ENCODE peak calls at places on chromosomes 5 and 9, in ten cellular contexts. D is ascending aorta; Z is H7; G is heart left ventricle; Q is neuronal stem cell; K is GM23338; P is cardiac fibroblast; M is GM23248; N is CD8-positive, alpha-beta T cell; B is upper lobe of right lung. F is an unnamed sample.

GRCh38 chr9:85897853-85898252 is 43.1 kb upstream of the NAA35 start:
- DNase-seq in M (no peak), G (no peak), P (no peak), K (no peak), B (no peak), Q (no peak), Z (no peak), N (no peak), D (no peak), F (no peak)

GRCh38 chr9:106920701-106921283 is 57.8 kb downstream of the ZNF462 start:
- DNase-seq in D (no peak), N (no peak), Q (peak), K (no peak), M (peak), B (no peak), G (no peak), P (peak), Z (no peak), F (no peak)

GRCh38 chr9:94804917-94805544 is 78.5 kb downstream of the AOPEP start:
- DNase-seq in P (no peak), D (no peak), K (no peak), Z (no peak), M (no peak), G (no peak), B (no peak), N (no peak), Q (no peak), F (no peak)

GRCh38 chr9:91101598-91102168 is 260.0 kb downstream of the AUH start:
- DNase-seq in D (no peak), N (peak), B (no peak), P (no peak), Q (no peak), G (no peak), Z (peak), K (peak), M (no peak), F (no peak)

GRCh38 chr5:107153304-107153703 is 517.4 kb downstream of the EFNA5 start:
- DNase-seq in M (no peak), D (no peak), K (no peak), P (no peak), B (no peak), G (no peak), Z (no peak), Q (no peak), N (no peak), F (no peak)

GRCh38 chr5:74433255-74434123 is 207.0 kb downstream of the ENC1 start:
- DNase-seq in Q (no peak), Z (peak), P (peak), G (no peak), D (no peak), K (peak), M (peak), N (no peak), B (no peak), F (no peak)

GRCh38 chr5:143641549-143641955 is 170.4 kb upstream of the HMHB1 start:
- DNase-seq in D (no peak), M (no peak), K (no peak), Z (no peak), Q (no peak), P (no peak), N (no peak), B (no peak), G (no peak), F (no peak)

GRCh38 chr5:21739096-21739495 is 1114.0 kb downstream of the CDH12 start:
- DNase-seq in Q (no peak), Z (no peak), K (no peak), M (no peak), B (no peak), D (no peak), P (no peak), N (no peak), G (no peak), F (no peak)

GRCh38 chr5:79062431-79062830 is 7.0 kb downstream of the DMGDH start:
- DNase-seq in K (no peak), P (no peak), D (no peak), Z (no peak), B (no peak), M (no peak), G (no peak), N (no peak), Q (no peak), F (no peak)

GRCh38 chr9:19231126-19232035 is 888 bp downstream of the DENND4C start:
- DNase-seq in M (peak), D (no peak), K (peak), N (peak), B (no peak), P (no peak), G (no peak), Z (peak), Q (peak), F (no peak)

GRCh38 chr5:62718368-62718767 is 139.7 kb downstream of the LRRC70 start:
- DNase-seq in Q (no peak), D (no peak), B (no peak), K (peak), P (peak), M (no peak), N (no peak), G (no peak), Z (peak), F (no peak)

GRCh38 chr5:151570512-151571269 is 20.4 kb downstream of the FAT2 start:
- DNase-seq in Z (peak), D (no peak), K (peak), P (no peak), Q (no peak), M (no peak), N (no peak), B (no peak), G (no peak), F (no peak)

GRCh38 chr9:136722969-136723356 is 10.6 kb downstream of the DIPK1B start:
- DNase-seq in Q (no peak), M (no peak), G (no peak), Z (no peak), P (no peak), K (no peak), D (no peak), B (no peak), N (no peak), F (no peak)

GRCh38 chr5:74543162-74543995 is 97.1 kb downstream of the ENC1 start:
- DNase-seq in Q (peak), D (no peak), M (peak), B (no peak), P (peak), K (peak), Z (peak), N (no peak), G (no peak), F (peak)

GRCh38 chr9:79362100-79363081 is 209.4 kb upstream of the TLE4 start:
- DNase-seq in M (no peak), B (no peak), N (no peak), P (no peak), D (no peak), Q (no peak), Z (peak), G (no peak), K (peak), F (no peak)

GRCh38 chr9:74570879-74571512 is 73.9 kb downstream of the RORB start:
- DNase-seq in K (peak), D (no peak), G (no peak), Q (peak), B (no peak), Z (no peak), M (peak), P (peak), N (no peak), F (peak)

GRCh38 chr5:34044950-34045525 is 2.0 kb upstream of the C1QTNF3 start:
- DNase-seq in G (no peak), Z (no peak), P (no peak), B (no peak), D (no peak), Q (no peak), K (no peak), N (no peak), M (peak), F (no peak)

GRCh38 chr9:118644066-118644465 is 725.2 kb downstream of the BRINP1 start:
- DNase-seq in G (no peak), Z (no peak), Q (no peak), P (no peak), N (no peak), B (no peak), M (no peak), K (no peak), D (no peak), F (no peak)

GRCh38 chr9:118647331-118647730 is 721.9 kb downstream of the BRINP1 start:
- DNase-seq in G (no peak), B (no peak), D (no peak), N (no peak), M (no peak), K (no peak), Z (no peak), P (no peak), Q (no peak), F (no peak)

GRCh38 chr9:118637681-118638080 is 731.6 kb downstream of the BRINP1 start:
- DNase-seq in M (no peak), Z (no peak), G (no peak), N (no peak), B (no peak), D (no peak), P (no peak), Q (no peak), K (no peak), F (no peak)

GRCh38 chr9:118640836-118641557 is 728.2 kb downstream of the BRINP1 start:
- DNase-seq in D (no peak), N (no peak), M (peak), K (no peak), Z (no peak), G (no peak), Q (no peak), B (no peak), P (no peak), F (no peak)

GRCh38 chr9:118643118-118643517 is 726.1 kb downstream of the BRINP1 start:
- DNase-seq in N (no peak), Z (peak), M (peak), G (no peak), D (no peak), P (no peak), Q (peak), K (peak), B (peak), F (peak)
- H3K4me3 ChIP-seq in N (no peak), Z (no peak), M (no peak), G (no peak), D (no peak), P (no peak), Q (no peak), K (no peak), B (no peak), F (no peak)

DNA sequence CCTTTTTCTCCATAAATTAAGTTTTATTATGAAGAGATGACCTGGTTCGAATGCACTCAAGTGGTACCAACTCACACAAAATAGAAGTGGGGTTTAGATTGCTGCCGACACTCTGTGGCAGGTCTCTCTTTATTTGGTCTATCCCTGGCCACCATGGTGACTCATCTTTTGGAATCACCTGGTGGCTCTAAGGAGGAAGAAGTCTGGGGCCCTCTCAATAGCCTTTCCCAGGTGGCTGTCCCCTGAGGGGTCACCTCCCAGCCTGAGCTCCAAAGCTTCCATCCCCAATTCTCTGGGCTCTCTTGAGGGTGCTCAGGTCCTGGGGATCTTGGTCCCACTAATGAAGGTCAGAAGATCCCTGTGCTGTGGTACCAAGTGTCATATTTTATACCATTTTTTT is 136.8 kb downstream of the MVB12B start:
- DNase-seq in K (no peak), M (no peak), P (no peak), Q (no peak), B (peak), G (no peak), D (no peak), Z (no peak), N (no peak), F (no peak)
- H3K4me3 ChIP-seq in K (no peak), M (no peak), P (no peak), Q (no peak), B (no peak), G (no peak), D (no peak), Z (no peak), N (no peak), F (no peak)

DNA sequence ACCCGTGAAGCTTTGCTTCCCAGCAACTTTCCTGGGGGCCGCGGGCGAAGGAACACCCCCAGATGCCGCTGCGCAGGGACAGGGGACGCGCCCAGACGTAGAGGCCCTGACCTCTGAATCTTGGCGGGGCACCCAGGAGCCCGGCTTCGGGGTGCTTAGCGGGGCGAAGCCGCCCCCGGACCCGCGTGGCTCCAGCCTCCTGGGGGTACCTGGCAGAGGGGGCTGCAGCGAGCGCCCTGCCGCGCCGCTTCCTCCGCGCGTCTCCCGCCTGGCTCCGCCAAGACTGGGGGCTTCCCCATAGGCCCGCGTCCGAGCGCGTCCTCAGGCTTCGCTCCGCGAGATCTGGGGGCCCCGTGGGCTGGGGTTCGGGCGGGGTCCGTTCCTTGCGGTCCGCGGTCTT is 23.0 kb upstream of the ZNF782 start:
- DNase-seq in B (no peak), G (no peak), Q (no peak), Z (peak), N (no peak), K (peak), P (no peak), M (no peak), D (no peak), F (no peak)
- H3K4me3 ChIP-seq in B (no peak), G (no peak), Q (no peak), Z (peak), N (no peak), K (peak), P (no peak), M (no peak), D (no peak), F (peak)

GRCh38 chr5:141412853-141413539 is at the start of gene PCDHGA10:
- DNase-seq in M (peak), Q (peak), N (peak), B (no peak), Z (peak), G (no peak), P (peak), K (peak), D (no peak), F (no peak)
- H3K4me3 ChIP-seq in M (peak), Q (peak), N (peak), B (peak), Z (peak), G (peak), P (peak), K (peak), D (peak), F (peak)

DNA sequence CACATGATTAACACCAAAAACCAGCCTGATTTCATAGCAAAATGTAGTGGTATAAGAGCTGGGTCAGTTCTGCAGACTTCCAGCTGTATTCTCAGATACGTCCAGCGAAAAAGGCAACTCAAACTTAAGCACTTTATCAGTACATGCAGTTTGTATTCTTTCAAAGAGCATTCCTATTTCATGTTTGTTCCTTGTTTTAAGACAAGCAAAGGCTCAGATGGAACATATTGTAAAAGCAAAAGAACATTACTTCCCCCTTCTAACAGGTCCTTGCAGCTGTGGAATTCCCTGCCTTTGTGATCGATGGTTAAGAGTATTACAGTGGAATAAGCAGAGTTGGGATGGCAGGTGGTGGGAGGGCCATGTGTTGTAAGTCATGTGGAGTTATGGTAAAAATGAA is 86.3 kb upstream of the GRHPR start:
- DNase-seq in B (no peak), Q (no peak), D (no peak), P (no peak), M (no peak), G (no peak), Z (no peak), K (no peak), N (no peak), F (no peak)
- H3K4me3 ChIP-seq in B (no peak), Q (no peak), D (no peak), P (no peak), M (no peak), G (no peak), Z (no peak), K (no peak), N (no peak), F (no peak)

GRCh38 chr5:15521349-15521937 is 21.5 kb downstream of the FBXL7 start:
- DNase-seq in K (no peak), M (no peak), N (no peak), B (no peak), Q (no peak), G (no peak), D (no peak), P (peak), Z (no peak), F (no peak)
- H3K4me3 ChIP-seq in K (no peak), M (no peak), N (no peak), B (no peak), Q (no peak), G (no peak), D (no peak), P (no peak), Z (no peak), F (peak)

GRCh38 chr5:132677191-132677590 is 3.4 kb downstream of the IL4 start:
- DNase-seq in Z (peak), B (peak), N (no peak), G (no peak), D (peak), P (peak), Q (no peak), M (peak), K (peak), F (peak)

GRCh38 chr5:132674671-132675506 is 1.1 kb downstream of the IL4 start:
- DNase-seq in P (peak), B (no peak), G (no peak), Q (no peak), N (no peak), D (no peak), Z (peak), M (peak), K (no peak), F (peak)

GRCh38 chr5:132675936-132676689 is 2.3 kb downstream of the IL4 start:
- DNase-seq in K (no peak), G (no peak), D (no peak), Z (no peak), Q (no peak), P (no peak), N (no peak), B (no peak), M (no peak), F (no peak)

GRCh38 chr5:132671000-132671399 is 2.8 kb upstream of the IL4 start:
- DNase-seq in Q (no peak), G (no peak), K (no peak), D (no peak), P (no peak), B (no peak), N (no peak), Z (no peak), M (no peak), F (no peak)

GRCh38 chr5:132673939-132674630 is at the start of gene IL4:
- DNase-seq in Z (no peak), Q (no peak), D (no peak), K (no peak), N (no peak), P (no peak), M (no peak), B (no peak), G (no peak), F (no peak)
- H3K4me3 ChIP-seq in Z (no peak), Q (no peak), D (peak), K (no peak), N (no peak), P (peak), M (peak), B (no peak), G (no peak), F (no peak)

GRCh38 chr5:2755371-2755715 is 3.9 kb upstream of the IRX2 start:
- DNase-seq in B (no peak), P (no peak), N (no peak), G (no peak), Q (no peak), K (no peak), Z (no peak), D (no peak), M (no peak), F (no peak)
- H3K4me3 ChIP-seq in B (peak), P (no peak), N (no peak), G (no peak), Q (no peak), K (peak), Z (peak), D (peak), M (peak), F (no peak)

GRCh38 chr9:127825319-127826051 is 22.8 kb downstream of the FPGS start:
- DNase-seq in N (no peak), Z (peak), K (peak), G (peak), Q (peak), D (no peak), B (peak), M (no peak), P (no peak), F (no peak)
- H3K4me3 ChIP-seq in N (no peak), Z (peak), K (peak), G (no peak), Q (peak), D (no peak), B (no peak), M (no peak), P (no peak), F (no peak)

GRCh38 chr9:137725598-137725997 is 106.8 kb downstream of the EHMT1 start:
- DNase-seq in D (no peak), M (no peak), P (no peak), Z (no peak), G (no peak), K (no peak), Q (no peak), B (no peak), N (no peak), F (no peak)

GRCh38 chr9:137726764-137727163 is 108.0 kb downstream of the EHMT1 start:
- DNase-seq in M (no peak), D (no peak), G (no peak), Z (no peak), N (no peak), Q (no peak), K (no peak), P (no peak), B (no peak), F (no peak)

GRCh38 chr9:137723396-137724113 is 104.8 kb downstream of the EHMT1 start:
- DNase-seq in K (no peak), P (no peak), M (no peak), G (no peak), D (no peak), B (no peak), N (peak), Q (no peak), Z (peak), F (no peak)

GRCh38 chr9:137724114-137724445 is 105.3 kb downstream of the EHMT1 start:
- DNase-seq in N (peak), Q (peak), G (no peak), M (peak), D (no peak), P (peak), Z (peak), B (no peak), K (peak), F (peak)

GRCh38 chr9:137724818-137725240 is 106.0 kb downstream of the EHMT1 start:
- DNase-seq in K (no peak), M (no peak), Q (no peak), D (no peak), G (no peak), P (no peak), B (no peak), N (no peak), Z (peak), F (no peak)
- H3K4me3 ChIP-seq in K (no peak), M (no peak), Q (peak), D (no peak), G (no peak), P (no peak), B (no peak), N (no peak), Z (no peak), F (no peak)